ENCODE peak calls at places on chromosome 1, in six cellular contexts. Q, C, F, T, L and A are unnamed samples.

GRCh38 chr1:228109962-228110488 is 926 bp upstream of the MRPL55 start:
- DNase-seq in Q (peak; percentile 32), C (no peak), F (no peak), T (peak; percentile 78), L (no peak), A (no peak)

GRCh38 chr1:18480315-18481189 is at the start of gene KLHDC7A:
- DNase-seq in Q (peak; percentile 11), C (no peak), F (peak; percentile 65), T (no peak), L (no peak), A (no peak)

GRCh38 chr1:244559561-244559960 is 93.4 kb upstream of the DESI2 start:
- DNase-seq in Q (no peak), C (no peak), F (no peak), T (no peak), L (no peak), A (no peak)

GRCh38 chr1:71413441-71414170 is 332.8 kb upstream of the ZRANB2 start:
- DNase-seq in Q (no peak), C (no peak), F (no peak), T (no peak), L (no peak), A (no peak)

GRCh38 chr1:212457740-212458338 is 25.1 kb downstream of the NENF start:
- DNase-seq in Q (no peak), C (peak; percentile 46), F (peak; percentile 35), T (peak; percentile 41), L (peak; percentile 60), A (peak; percentile 63)

GRCh38 chr1:94614168-94614815 is 72.7 kb upstream of the F3 start:
- DNase-seq in Q (no peak), C (no peak), F (no peak), T (no peak), L (no peak), A (no peak)

GRCh38 chr1:118325545-118326225 is 140.7 kb upstream of the SPAG17 start:
- DNase-seq in Q (no peak), C (no peak), F (no peak), T (no peak), L (no peak), A (no peak)

GRCh38 chr1:17199267-17200044 is 5.5 kb upstream of the PADI1 start:
- DNase-seq in Q (no peak), C (peak; percentile 9), F (no peak), T (no peak), L (peak; percentile 17), A (no peak)

GRCh38 chr1:228464487-228464983 is 22.6 kb upstream of the RNF187 start:
- DNase-seq in Q (peak; percentile 78), C (peak; percentile 67), F (peak; percentile 29), T (peak; percentile 81), L (peak; percentile 81), A (peak; percentile 90)

GRCh38 chr1:99347041-99347684 is 82.9 kb downstream of the PLPPR4 start:
- DNase-seq in Q (no peak), C (no peak), F (no peak), T (no peak), L (no peak), A (no peak)

GRCh38 chr1:203342192-203342940 is 8.6 kb downstream of the FMOD start:
- DNase-seq in Q (no peak), C (peak; percentile 49), F (peak; percentile 68), T (peak; percentile 44), L (no peak), A (peak; percentile 51)

GRCh38 chr1:44129616-44130500 is 11.2 kb downstream of the KLF17 start:
- DNase-seq in Q (no peak), C (no peak), F (no peak), T (no peak), L (no peak), A (no peak)

GRCh38 chr1:68011786-68012375 is 38.5 kb downstream of the DIRAS3 start:
- DNase-seq in Q (no peak), C (no peak), F (no peak), T (peak; percentile 33), L (no peak), A (no peak)

GRCh38 chr1:160089883-160090282 is 8.5 kb downstream of the IGSF8 start:
- DNase-seq in Q (no peak), C (no peak), F (no peak), T (no peak), L (no peak), A (no peak)

GRCh38 chr1:161502641-161503393 is 2.4 kb upstream of the FCGR2A start:
- DNase-seq in Q (no peak), C (no peak), F (no peak), T (no peak), L (no peak), A (no peak)

GRCh38 chr1:204130178-204130577 is 21.7 kb downstream of the ETNK2 start:
- DNase-seq in Q (no peak), C (no peak), F (peak; percentile 95), T (no peak), L (no peak), A (no peak)

GRCh38 chr1:63322248-63322943 is at the start of gene FOXD3:
- DNase-seq in Q (no peak), C (peak; percentile 76), F (peak; percentile 68), T (peak; percentile 49), L (peak; percentile 54), A (peak; percentile 34)

GRCh38 chr1:31799196-31799894 is 16.5 kb downstream of the SPOCD1 start:
- DNase-seq in Q (no peak), C (no peak), F (no peak), T (no peak), L (no peak), A (no peak)